ENCODE peak calls at places on chromosomes 3 and 15, in five cellular contexts. J is hepatocyte, B is right lobe of liver, F is ascending aorta, I is fibroblast of lung. O is an unnamed sample.
A peak's percentile ranks its signal among the peaks of the same experiment; 100 is the strongest.

GRCh38 chr3:143120716-143121239 is 1.2 kb downstream of the CHST2 start:
- DNase-seq in J (peak; percentile 50), B (peak; percentile 26), F (no peak), I (peak; percentile 43), O (no peak)

GRCh38 chr3:136818191-136818850 is 605 bp upstream of the SLC35G2 start:
- DNase-seq in J (no peak), B (peak; percentile 49), F (peak; percentile 10), I (peak; percentile 89), O (peak; percentile 3)

GRCh38 chr3:73141531-73141930 is 80.1 kb downstream of the EBLN2 start:
- DNase-seq in J (no peak), B (no peak), F (no peak), I (no peak), O (no peak)

GRCh38 chr15:76962337-76963013 is 30.9 kb downstream of the RCN2 start:
- DNase-seq in J (no peak), B (no peak), F (no peak), I (no peak), O (no peak)

GRCh38 chr3:136209921-136210320 is 13.8 kb upstream of the MSL2 start:
- DNase-seq in J (no peak), B (no peak), F (no peak), I (peak; percentile 77), O (no peak)

GRCh38 chr3:130976706-130977105 is 49.9 kb downstream of the ASTE1 start:
- DNase-seq in J (no peak), B (no peak), F (no peak), I (no peak), O (no peak)

GRCh38 chr15:99123706-99124451 is 19.0 kb downstream of the SYNM start:
- DNase-seq in J (peak; percentile 92), B (peak; percentile 46), F (peak; percentile 64), I (peak; percentile 95), O (peak; percentile 75)

GRCh38 chr15:41980654-41981323 is 8.4 kb upstream of the EHD4 start:
- DNase-seq in J (no peak), B (no peak), F (no peak), I (no peak), O (no peak)

GRCh38 chr3:8345396-8345795 is 156.2 kb upstream of the LMCD1 start:
- DNase-seq in J (no peak), B (no peak), F (no peak), I (no peak), O (no peak)

GRCh38 chr3:12437861-12438260 is 46.4 kb upstream of the TSEN2 start:
- DNase-seq in J (no peak), B (no peak), F (no peak), I (no peak), O (no peak)

GRCh38 chr15:77282333-77282732 is 137.6 kb downstream of the PEAK1 start:
- DNase-seq in J (no peak), B (no peak), F (no peak), I (peak; percentile 81), O (no peak)

GRCh38 chr3:16841906-16842709 is 42.6 kb upstream of the PLCL2 start:
- DNase-seq in J (no peak), B (peak; percentile 47), F (no peak), I (no peak), O (no peak)

GRCh38 chr3:119318871-119319270 is 24.7 kb downstream of the ARHGAP31 start:
- DNase-seq in J (no peak), B (no peak), F (no peak), I (peak; percentile 83), O (no peak)

GRCh38 chr15:28113426-28114113 is 14.5 kb upstream of the OCA2 start:
- DNase-seq in J (no peak), B (no peak), F (no peak), I (no peak), O (no peak)

GRCh38 chr15:28111552-28111951 is 12.4 kb upstream of the OCA2 start:
- DNase-seq in J (no peak), B (peak; percentile 14), F (no peak), I (no peak), O (no peak)

GRCh38 chr15:28110416-28110975 is 11.4 kb upstream of the OCA2 start:
- DNase-seq in J (no peak), B (no peak), F (no peak), I (no peak), O (no peak)

GRCh38 chr15:28112962-28113361 is 13.8 kb upstream of the OCA2 start:
- DNase-seq in J (no peak), B (peak; percentile 13), F (no peak), I (no peak), O (no peak)

DNA sequence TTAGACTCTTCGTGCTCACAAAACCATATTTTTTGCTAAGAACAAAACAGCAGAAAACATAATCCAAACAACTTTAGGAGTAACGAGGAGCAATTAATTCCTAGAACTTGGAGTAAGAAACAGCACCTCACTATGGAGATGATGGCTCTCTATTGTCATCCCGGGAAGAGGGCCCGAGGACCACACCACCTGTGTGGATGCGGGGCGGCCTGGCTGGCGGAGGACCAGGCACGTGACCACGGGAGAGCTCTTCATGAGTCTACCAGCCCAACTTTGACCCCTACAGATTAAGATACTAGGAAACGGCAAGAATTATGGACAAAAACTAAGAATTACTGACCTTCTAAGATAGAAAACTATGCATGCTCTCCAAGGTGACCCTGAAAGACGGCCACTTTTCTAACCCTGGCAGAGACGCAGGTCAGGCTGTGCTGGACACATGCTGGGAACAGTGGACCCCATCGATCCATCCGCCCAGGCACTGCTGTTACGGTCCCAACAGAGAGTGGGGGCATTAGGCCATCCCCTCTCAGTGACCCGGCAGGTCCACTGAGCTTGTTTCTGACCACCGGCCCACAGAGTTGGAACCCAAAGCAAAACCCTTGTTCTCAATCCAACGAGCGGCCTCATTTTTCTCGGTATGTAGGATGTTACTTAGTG is 13.1 kb upstream of the OCA2 start:
- DNase-seq in J (no peak), B (no peak), F (no peak), I (no peak), O (no peak)
- H3K36me3 ChIP-seq in J (no peaks in the 10 kb centered on the region), B (peaks cover 2% of the 10 kb centered on the region), F (peaks cover 45% of the 10 kb centered on the region), I (peaks cover 17% of the 10 kb centered on the region), O (peaks cover 47% of the 10 kb centered on the region)

DNA sequence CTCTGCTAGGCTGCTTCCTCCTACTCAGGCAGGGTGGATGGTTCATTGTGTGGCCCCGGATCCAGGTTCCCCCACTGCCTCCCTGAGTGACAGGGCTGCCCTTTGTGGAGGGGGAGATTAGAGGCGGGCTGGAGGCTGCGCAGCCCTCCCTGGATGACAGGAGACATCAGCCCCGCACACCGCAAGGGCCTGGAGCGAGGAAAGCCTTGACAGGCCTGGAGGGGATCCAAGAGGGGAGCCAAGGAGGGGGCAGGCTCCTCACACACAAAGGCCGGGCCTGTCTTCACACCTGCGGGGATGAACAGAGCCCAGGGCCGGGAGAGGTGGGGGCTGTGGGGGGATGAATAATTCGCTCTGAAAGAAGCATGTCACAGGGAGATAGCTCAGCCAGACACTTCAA is 72.9 kb downstream of the RPN1 start:
- DNase-seq in J (no peak), B (no peak), F (no peak), I (no peak), O (no peak)
- TF ChIP-seq CTCF in J (no peak), B (no peak), F (no peak), I (no peak), O (no peak)

GRCh38 chr3:132659000-132659369 is 624 bp downstream of the ACAD11 start:
- DNase-seq in J (peak; percentile 6), B (no peak), F (no peak), I (no peak), O (no peak)
- H3K4me1 ChIP-seq in J (peaks cover 23% of the 10 kb centered on the region), B (peaks cover 4% of the 10 kb centered on the region), F (no peaks in the 10 kb centered on the region), I (no peaks in the 10 kb centered on the region), O (peaks cover 44% of the 10 kb centered on the region)

DNA sequence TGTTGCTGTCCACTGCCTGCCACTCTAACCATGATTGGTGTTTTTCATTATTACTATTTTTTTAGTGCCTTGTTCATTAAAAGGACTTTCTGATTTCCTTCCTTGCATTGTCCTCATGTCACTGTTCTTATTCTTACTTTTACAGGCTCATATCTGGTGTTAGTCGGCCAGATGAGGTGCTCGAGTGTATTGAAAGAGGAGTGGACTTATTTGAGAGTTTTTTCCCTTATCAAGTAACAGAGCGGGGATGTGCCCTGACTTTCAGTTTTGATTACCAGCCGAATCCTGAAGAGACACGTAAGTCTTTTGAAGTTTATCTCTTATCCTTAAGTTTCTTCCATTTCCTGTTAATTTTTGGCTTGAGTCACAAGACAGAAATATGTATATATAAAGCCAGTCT is 23.2 kb downstream of the QTRT2 start:
- DNase-seq in J (no peak), B (no peak), F (no peak), I (peak; percentile 40), O (no peak)
- H3K36me3 ChIP-seq in J (no peaks in the 10 kb centered on the region), B (peaks cover 7% of the 10 kb centered on the region), F (peaks cover 14% of the 10 kb centered on the region), I (peaks cover 4% of the 10 kb centered on the region), O (peaks cover 7% of the 10 kb centered on the region)

GRCh38 chr15:66161575-66162118 is 91.9 kb downstream of the MEGF11 start:
- DNase-seq in J (no peak), B (no peak), F (no peak), I (no peak), O (no peak)

GRCh38 chr15:66164788-66165187 is 88.8 kb downstream of the MEGF11 start:
- DNase-seq in J (no peak), B (no peak), F (no peak), I (no peak), O (no peak)

GRCh38 chr15:66162286-66162685 is 91.3 kb downstream of the MEGF11 start:
- DNase-seq in J (no peak), B (no peak), F (no peak), I (no peak), O (no peak)

GRCh38 chr15:66165856-66166255 is 87.7 kb downstream of the MEGF11 start:
- DNase-seq in J (no peak), B (no peak), F (no peak), I (no peak), O (no peak)

DNA sequence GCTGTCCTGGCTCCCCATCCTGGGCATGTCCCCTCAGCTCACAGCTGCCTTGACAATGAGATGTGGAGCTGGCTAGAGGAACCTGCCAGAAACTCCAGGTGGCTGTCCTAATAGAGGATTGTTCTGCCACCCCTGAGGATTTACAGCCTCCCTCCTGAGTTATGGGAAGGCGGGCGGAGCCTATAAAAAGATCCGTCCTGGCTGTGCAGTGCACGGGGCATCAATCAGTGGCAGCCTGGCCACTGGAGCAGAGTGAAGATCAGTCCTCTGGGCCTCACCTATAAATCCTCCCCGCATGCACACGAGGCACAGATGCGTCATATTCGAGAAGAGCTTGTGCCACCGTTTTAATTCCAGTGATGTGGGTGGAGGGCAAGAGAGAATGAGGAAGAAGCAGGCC is 90.0 kb downstream of the MEGF11 start:
- DNase-seq in J (no peak), B (no peak), F (no peak), I (no peak), O (no peak)
- TF ChIP-seq CTCF in J (no peak), B (no peak), F (no peak), I (no peak), O (no peak)

DNA sequence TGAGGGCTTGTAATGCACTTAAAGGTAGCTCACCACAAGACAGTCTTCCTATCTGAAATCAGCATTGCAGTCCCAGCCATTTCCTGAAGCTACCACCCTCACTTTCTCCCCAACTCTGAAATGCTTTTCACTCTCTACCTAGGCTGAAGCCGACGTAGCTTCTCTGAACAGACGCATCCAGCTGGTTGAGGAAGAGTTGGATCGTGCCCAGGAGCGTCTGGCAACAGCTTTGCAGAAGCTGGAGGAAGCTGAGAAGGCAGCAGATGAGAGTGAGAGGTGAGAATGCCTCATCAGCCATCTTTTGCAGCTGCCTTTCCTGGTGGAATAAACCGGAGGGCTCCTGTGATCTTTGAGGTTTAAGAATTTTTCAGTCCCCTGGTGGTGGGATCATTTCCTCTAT is 14.3 kb downstream of the TPM1 start:
- DNase-seq in J (no peak), B (no peak), F (no peak), I (peak; percentile 66), O (no peak)
- H3K4me1 ChIP-seq in J (peaks cover 44% of the 10 kb centered on the region), B (no peaks in the 10 kb centered on the region), F (peaks cover 19% of the 10 kb centered on the region), I (peaks cover 49% of the 10 kb centered on the region), O (peaks cover 32% of the 10 kb centered on the region)